ENCODE peak calls at places on chromosomes 4 and X, in seven cellular contexts. J is tibial artery, G is HFF-Myc, S is mammary epithelial cell, P is Karpas-422, E is hypothalamus, A is T-helper 2 cell. O is an unnamed sample.

GRCh38 chrX:1108451-1109445 is 103.7 kb downstream of the CRLF2 start:
- DNase-seq in A (no peak), S (no peak), P (no peak), E (no peak), J (no peak), G (no peak), O (no peak)

GRCh38 chrX:71302461-71303213 is 1.1 kb downstream of the ITGB1BP2 start:
- DNase-seq in A (no peak), E (no peak), J (no peak), G (no peak), S (no peak), P (no peak), O (peak)

GRCh38 chr4:70544279-70544870 is 26.0 kb downstream of the AMTN start:
- DNase-seq in E (no peak), S (peak), J (no peak), P (peak), G (no peak), A (no peak), O (peak)

GRCh38 chr4:37760840-37761239 is 65.6 kb upstream of the PGM2 start:
- DNase-seq in G (no peak), P (no peak), E (no peak), J (no peak), A (no peak), S (no peak), O (peak)

GRCh38 chr4:184968784-184969201 is 49.5 kb upstream of the HELT start:
- DNase-seq in J (no peak), E (no peak), S (peak), P (no peak), A (no peak), G (no peak), O (no peak)

GRCh38 chr4:1523907-1524636 is 117.8 kb upstream of the NKX1-1 start:
- DNase-seq in G (no peak), P (no peak), S (no peak), A (no peak), E (peak), J (no peak), O (no peak)

GRCh38 chr4:139528377-139529005 is 27.5 kb downstream of the SETD7 start:
- DNase-seq in A (no peak), G (peak), J (peak), P (no peak), E (no peak), S (peak), O (peak)

GRCh38 chrX:23317799-23318724 is 16.6 kb upstream of the PTCHD1 start:
- DNase-seq in J (no peak), A (no peak), E (no peak), G (no peak), S (no peak), P (peak), O (peak)

GRCh38 chr4:1686440-1687036 is 2.4 kb upstream of the FAM53A start:
- DNase-seq in G (no peak), S (no peak), E (no peak), J (no peak), A (no peak), P (peak), O (no peak)

GRCh38 chrX:80765226-80765625 is 44.5 kb downstream of the BRWD3 start:
- DNase-seq in S (peak), A (no peak), G (peak), P (no peak), J (no peak), E (no peak), O (no peak)

GRCh38 chrX:84362184-84362838 is 139.9 kb downstream of the HDX start:
- DNase-seq in G (no peak), J (no peak), P (no peak), A (no peak), E (no peak), S (no peak), O (peak)

GRCh38 chr4:60729194-60729593 is 470.9 kb upstream of the ADGRL3 start:
- DNase-seq in P (no peak), J (no peak), G (no peak), S (peak), E (no peak), A (no peak), O (no peak)

GRCh38 chr4:152229782-152230289 is 306.1 kb downstream of the FBXW7 start:
- DNase-seq in P (no peak), E (no peak), A (no peak), S (no peak), J (no peak), G (no peak), O (no peak)

GRCh38 chrX:65926095-65927019 is 113.5 kb downstream of the VSIG4 start:
- DNase-seq in G (no peak), J (no peak), E (no peak), P (peak), A (no peak), S (no peak), O (peak)

GRCh38 chrX:111869639-111870034 is 6.3 kb upstream of the TRPC5OS start:
- DNase-seq in P (peak), E (peak), J (no peak), S (peak), G (no peak), A (no peak), O (peak)

GRCh38 chrX:9148626-9149385 is 114.9 kb upstream of the FAM9B start:
- DNase-seq in P (no peak), E (no peak), J (peak), S (peak), G (no peak), A (no peak), O (no peak)

GRCh38 chr4:8053688-8054449 is 104.7 kb downstream of the ABLIM2 start:
- DNase-seq in G (no peak), A (no peak), P (no peak), J (no peak), E (no peak), S (no peak), O (no peak)

GRCh38 chrX:40579139-40579538 is 1.6 kb upstream of the ATP6AP2 start:
- DNase-seq in A (no peak), G (no peak), P (no peak), J (no peak), S (no peak), E (no peak), O (no peak)

GRCh38 chr4:185728886-185729285 is 83.1 kb downstream of the SORBS2 start:
- DNase-seq in J (no peak), E (no peak), P (no peak), S (no peak), G (no peak), A (no peak), O (no peak)

GRCh38 chr4:165394275-165394674 is 15.5 kb downstream of the CPE start:
- DNase-seq in J (no peak), P (no peak), S (peak), E (no peak), G (no peak), A (no peak), O (no peak)

GRCh38 chr4:3706111-3706511 is 60.1 kb upstream of the ADRA2C start:
- DNase-seq in P (no peak), A (peak), G (no peak), E (no peak), S (no peak), J (no peak), O (no peak)

GRCh38 chr4:126137782-126138170 is 823.0 kb downstream of the FAT4 start:
- DNase-seq in A (no peak), G (no peak), J (no peak), E (no peak), S (no peak), P (no peak), O (no peak)

GRCh38 chr4:1357356-1358248 is 10.6 kb downstream of the UVSSA start:
- DNase-seq in S (no peak), E (peak), G (no peak), J (no peak), P (no peak), A (no peak), O (no peak)